ENCODE peak calls at places on chromosome 7, in six cellular contexts. L is cardiac muscle cell, H is heart right ventricle, T is stomach, Z is HCT116, A is mucosa of descending colon. B is an unnamed sample.

GRCh38 chr7:47509571-47509970 is 72.3 kb downstream of the TNS3 start:
- DNase-seq in Z (no peak), T (no peak), H (no peak), L (no peak), A (no peak), B (no peak)

GRCh38 chr7:16739863-16740622 is 13.5 kb upstream of the TSPAN13 start:
- DNase-seq in L (peak; percentile 94), Z (peak; percentile 24), H (no peak), A (no peak), T (no peak), B (no peak)

GRCh38 chr7:155394413-155394812 is 63.5 kb upstream of the EN2 start:
- DNase-seq in Z (no peak), H (no peak), A (no peak), L (no peak), T (no peak), B (no peak)

GRCh38 chr7:69799048-69799697 is 200.9 kb downstream of the AUTS2 start:
- DNase-seq in A (no peak), T (no peak), Z (no peak), H (no peak), L (no peak), B (no peak)

GRCh38 chr7:71191766-71192165 is 59.8 kb downstream of the GALNT17 start:
- DNase-seq in L (no peak), T (no peak), A (no peak), Z (no peak), H (no peak), B (no peak)

GRCh38 chr7:26200113-26200443 is 468 bp downstream of the HNRNPA2B1 start:
- DNase-seq in T (peak; percentile 71), A (peak; percentile 83), L (peak; percentile 59), H (peak; percentile 65), Z (no peak), B (peak; percentile 78)

GRCh38 chr7:51369746-51370145 is 53.1 kb upstream of the COBL start:
- DNase-seq in T (no peak), A (no peak), L (peak; percentile 13), H (no peak), Z (no peak), B (no peak)

GRCh38 chr7:110544199-110544598 is 546.7 kb upstream of the LRRN3 start:
- DNase-seq in H (no peak), T (no peak), A (no peak), L (no peak), Z (no peak), B (no peak)

GRCh38 chr7:121755818-121756501 is 117.0 kb upstream of the PTPRZ1 start:
- DNase-seq in T (peak; percentile 49), Z (no peak), H (no peak), L (no peak), A (no peak), B (no peak)

GRCh38 chr7:867406-868188 is 8.8 kb upstream of the GET4 start:
- DNase-seq in A (peak; percentile 88), L (no peak), T (peak; percentile 91), Z (no peak), H (peak; percentile 55), B (no peak)

GRCh38 chr7:157419030-157419293 is 82.2 kb downstream of the DNAJB6 start:
- DNase-seq in A (no peak), L (no peak), H (no peak), T (no peak), Z (no peak), B (no peak)

GRCh38 chr7:83594076-83594475 is 54.9 kb downstream of the SEMA3E start:
- DNase-seq in T (no peak), H (no peak), Z (no peak), A (no peak), L (no peak), B (no peak)

GRCh38 chr7:2956076-2956475 is 87.6 kb downstream of the CARD11 start:
- DNase-seq in A (no peak), Z (no peak), T (no peak), H (no peak), L (no peak), B (no peak)

GRCh38 chr7:93883078-93883916 is 7.3 kb downstream of the TFPI2 start:
- DNase-seq in H (no peak), T (no peak), A (no peak), Z (no peak), L (peak; percentile 41), B (no peak)

GRCh38 chr7:70458195-70458695 is 673.7 kb upstream of the GALNT17 start:
- DNase-seq in A (no peak), T (peak; percentile 28), L (no peak), H (no peak), Z (no peak), B (no peak)

GRCh38 chr7:80876894-80877414 is 41.9 kb downstream of the SEMA3C start:
- DNase-seq in L (peak; percentile 20), A (no peak), T (no peak), H (no peak), Z (peak; percentile 36), B (no peak)

GRCh38 chr7:2934984-2935740 is 91.1 kb upstream of the GNA12 start:
- DNase-seq in H (no peak), A (no peak), L (no peak), Z (no peak), T (no peak), B (no peak)

GRCh38 chr7:1081931-1082401 is 5.9 kb upstream of the GPER1 start:
- DNase-seq in L (peak; percentile 12), T (no peak), Z (no peak), H (no peak), A (no peak), B (peak; percentile 65)

GRCh38 chr7:100072462-100072861 is 9.1 kb downstream of the ZNF3 start:
- DNase-seq in T (no peak), H (no peak), A (no peak), Z (no peak), L (no peak), B (no peak)
- H3K36me3 ChIP-seq in T (peaks cover 99% of the 10 kb centered on the region), H (peaks cover 89% of the 10 kb centered on the region), A (peaks cover 34% of the 10 kb centered on the region), Z (peaks cover 72% of the 10 kb centered on the region), L (peaks cover 73% of the 10 kb centered on the region), B (peaks cover 17% of the 10 kb centered on the region)

DNA sequence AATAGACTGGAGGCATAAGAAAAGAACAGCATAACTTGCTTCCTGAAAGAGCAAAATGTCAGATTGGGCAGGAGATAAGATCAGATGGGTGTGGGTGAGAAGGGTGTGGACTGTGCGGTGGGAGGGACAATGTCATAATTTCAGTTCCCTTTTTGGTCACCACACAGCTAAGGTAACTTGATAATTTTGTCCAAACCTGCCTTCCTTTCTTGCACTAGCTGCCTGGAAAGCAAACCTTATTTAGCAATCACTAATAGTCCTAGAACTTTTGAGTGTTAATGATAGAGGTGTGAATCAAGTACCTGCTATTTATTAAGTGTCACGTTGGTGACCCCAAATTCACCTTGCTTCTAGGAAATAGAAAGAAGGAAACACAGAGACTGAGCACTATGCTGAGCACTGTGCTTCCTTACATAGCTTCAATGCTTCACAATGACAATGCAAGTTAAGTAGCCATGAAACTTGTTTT is 72.4 kb upstream of the SP4 start:
- DNase-seq in T (no peak), H (no peak), L (no peak), Z (no peak), A (no peak), B (no peak)
- H3K4me1 ChIP-seq in T (no peaks in the 10 kb centered on the region), H (no peaks in the 10 kb centered on the region), L (no peaks in the 10 kb centered on the region), Z (no peaks in the 10 kb centered on the region), A (peaks cover 3% of the 10 kb centered on the region), B (no peaks in the 10 kb centered on the region)

GRCh38 chr7:130278892-130279690 is 12.4 kb downstream of the CPA2 start:
- DNase-seq in A (no peak), T (no peak), H (no peak), L (peak; percentile 97), Z (no peak), B (peak; percentile 58)
- H3K4me3 ChIP-seq in A (no peak overlapping the region), T (no peak overlapping the region), H (no peak overlapping the region), L (no peak overlapping the region), Z (no peak overlapping the region), B (no peak overlapping the region)

GRCh38 chr7:107185716-107186115 is 16.9 kb downstream of the HBP1 start:
- DNase-seq in A (no peak), T (no peak), Z (no peak), L (no peak), H (no peak), B (no peak)
- H3K36me3 ChIP-seq in A (no peaks in the 10 kb centered on the region), T (peaks cover 93% of the 10 kb centered on the region), Z (peaks cover 31% of the 10 kb centered on the region), L (peaks cover 75% of the 10 kb centered on the region), H (peaks cover 68% of the 10 kb centered on the region), B (no peaks in the 10 kb centered on the region)

GRCh38 chr7:136874393-136875032 is 6.1 kb downstream of the CHRM2 start:
- DNase-seq in A (no peak), T (no peak), L (peak; percentile 46), H (no peak), Z (peak; percentile 2), B (no peak)

GRCh38 chr7:136869991-136870798 is 1.7 kb downstream of the CHRM2 start:
- DNase-seq in T (no peak), H (peak; percentile 29), L (peak; percentile 18), Z (no peak), A (peak; percentile 42), B (no peak)

GRCh38 chr7:136869006-136869961 is 832 bp downstream of the CHRM2 start:
- DNase-seq in Z (no peak), A (peak; percentile 34), T (no peak), H (peak; percentile 21), L (peak; percentile 9), B (no peak)

GRCh38 chr7:136868496-136869005 is at the start of gene CHRM2:
- DNase-seq in Z (no peak), L (peak; percentile 22), A (no peak), H (peak; percentile 30), T (no peak), B (no peak)

GRCh38 chr7:136870799-136871487 is 2.5 kb downstream of the CHRM2 start:
- DNase-seq in T (no peak), H (peak; percentile 42), A (peak; percentile 36), L (peak; percentile 6), Z (no peak), B (no peak)
- H3K4me1 ChIP-seq in T (peaks cover 29% of the 10 kb centered on the region), H (peaks cover 46% of the 10 kb centered on the region), A (no peaks in the 10 kb centered on the region), L (peaks cover 22% of the 10 kb centered on the region), Z (no peaks in the 10 kb centered on the region), B (no peaks in the 10 kb centered on the region)

DNA sequence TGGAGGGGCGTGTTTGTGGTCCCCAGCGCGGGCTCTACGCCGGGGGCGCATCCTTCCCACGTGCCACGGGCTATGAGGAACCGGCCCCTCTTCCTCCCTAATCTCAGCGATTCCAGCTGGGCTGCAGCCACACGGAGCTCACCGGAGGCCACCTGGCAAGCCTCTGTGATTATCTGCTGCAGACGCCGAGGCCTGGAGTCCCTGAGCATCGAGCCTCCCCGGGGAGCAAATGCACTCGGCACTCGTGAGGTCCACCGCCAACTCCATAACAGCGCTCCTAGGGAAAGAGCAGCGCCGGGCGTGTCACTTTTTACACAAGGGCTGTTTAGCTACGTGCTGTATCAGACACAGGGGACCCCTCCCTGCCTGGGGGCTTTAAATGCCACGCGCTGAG is 101.1 kb downstream of the DYNC2I1 start:
- DNase-seq in Z (no peak), H (no peak), A (no peak), T (peak; percentile 44), L (no peak), B (no peak)
- H3K4me3 ChIP-seq in Z (no peak overlapping the region), H (no peak overlapping the region), A (no peak overlapping the region), T (peak overlapping the region; percentile 42), L (no peak overlapping the region), B (no peak overlapping the region)

GRCh38 chr7:158929306-158929705 is 72.9 kb downstream of the DYNC2I1 start:
- DNase-seq in A (no peak), Z (no peak), L (no peak), H (no peak), T (no peak), B (no peak)
- H3K36me3 ChIP-seq in A (peaks cover 4% of the 10 kb centered on the region), Z (peaks cover 4% of the 10 kb centered on the region), L (peaks cover 35% of the 10 kb centered on the region), H (peaks cover 66% of the 10 kb centered on the region), T (peaks cover 98% of the 10 kb centered on the region), B (peaks cover 7% of the 10 kb centered on the region)